ENCODE peak calls at places on chromosomes 4 and X, in four cellular contexts. One of them, this sample, is unnamed.

GRCh38 chr4:113586072-113586471 is 175.5 kb downstream of the CAMK2D start:
- DNase-seq in Peyer's patch: no peak
- DNase-seq in Caco-2: no peak
- DNase-seq in lower leg skin: no peak
- DNase-seq in this sample: no peak

GRCh38 chr4:128776794-128777216 is 32.7 kb upstream of the JADE1 start:
- DNase-seq in Peyer's patch: no peak
- DNase-seq in Caco-2: peak; percentile 40
- DNase-seq in lower leg skin: no peak
- DNase-seq in this sample: no peak

GRCh38 chrX:20500171-20500865 is 233.6 kb upstream of the RPS6KA3 start:
- DNase-seq in Peyer's patch: no peak
- DNase-seq in Caco-2: no peak
- DNase-seq in lower leg skin: no peak
- DNase-seq in this sample: no peak

GRCh38 chr4:32268949-32269348 is 1548.8 kb downstream of the PCDH7 start:
- DNase-seq in Peyer's patch: no peak
- DNase-seq in Caco-2: no peak
- DNase-seq in lower leg skin: no peak
- DNase-seq in this sample: no peak

GRCh38 chr4:56757821-56758400 is 63.6 kb downstream of the SPINK2 start:
- DNase-seq in Peyer's patch: peak; percentile 52
- DNase-seq in Caco-2: peak; percentile 86
- DNase-seq in lower leg skin: no peak
- DNase-seq in this sample: peak; percentile 80

GRCh38 chr4:146643812-146644401 is 5.2 kb downstream of the POU4F2 start:
- DNase-seq in Peyer's patch: no peak
- DNase-seq in Caco-2: no peak
- DNase-seq in lower leg skin: no peak
- DNase-seq in this sample: no peak

GRCh38 chr4:154872198-154872597 is 91.1 kb downstream of the RBM46 start:
- DNase-seq in Peyer's patch: no peak
- DNase-seq in Caco-2: no peak
- DNase-seq in lower leg skin: no peak
- DNase-seq in this sample: no peak

GRCh38 chr4:147580396-147580795 is 36.8 kb upstream of the TMEM184C start:
- DNase-seq in Peyer's patch: no peak
- DNase-seq in Caco-2: no peak
- DNase-seq in lower leg skin: no peak
- DNase-seq in this sample: no peak

GRCh38 chrX:103883533-103883932 is 51.5 kb upstream of the RAB9B start:
- DNase-seq in Peyer's patch: no peak
- DNase-seq in Caco-2: no peak
- DNase-seq in lower leg skin: no peak
- DNase-seq in this sample: no peak

GRCh38 chr4:90293320-90293719 is 166.1 kb downstream of the CCSER1 start:
- DNase-seq in Peyer's patch: no peak
- DNase-seq in Caco-2: no peak
- DNase-seq in lower leg skin: no peak
- DNase-seq in this sample: no peak

GRCh38 chr4:1337376-1337831 is 9.6 kb upstream of the UVSSA start:
- DNase-seq in Peyer's patch: peak; percentile 72
- DNase-seq in Caco-2: no peak
- DNase-seq in lower leg skin: no peak
- DNase-seq in this sample: no peak

GRCh38 chr4:183413562-183414200 is 30.8 kb upstream of the CDKN2AIP start:
- DNase-seq in Peyer's patch: no peak
- DNase-seq in Caco-2: no peak
- DNase-seq in lower leg skin: no peak
- DNase-seq in this sample: no peak

GRCh38 chr4:174156239-174156826 is 127.1 kb downstream of the FBXO8 start:
- DNase-seq in Peyer's patch: no peak
- DNase-seq in Caco-2: no peak
- DNase-seq in lower leg skin: no peak
- DNase-seq in this sample: peak; percentile 3

GRCh38 chr4:126888968-126889367 is 743.8 kb upstream of the INTU start:
- DNase-seq in Peyer's patch: no peak
- DNase-seq in Caco-2: no peak
- DNase-seq in lower leg skin: no peak
- DNase-seq in this sample: no peak

GRCh38 chr4:5524900-5525299 is 183.5 kb downstream of the EVC2 start:
- DNase-seq in Peyer's patch: no peak
- DNase-seq in Caco-2: no peak
- DNase-seq in lower leg skin: no peak
- DNase-seq in this sample: no peak

GRCh38 chrX:101449279-101449678 is 36.0 kb upstream of the ARMCX4 start:
- DNase-seq in Peyer's patch: no peak
- DNase-seq in Caco-2: no peak
- DNase-seq in lower leg skin: no peak
- DNase-seq in this sample: no peak

GRCh38 chr4:10461091-10461849 is 4.0 kb upstream of the ZNF518B start:
- DNase-seq in Peyer's patch: peak; percentile 76
- DNase-seq in Caco-2: no peak
- DNase-seq in lower leg skin: no peak
- DNase-seq in this sample: peak; percentile 88

GRCh38 chrX:110755611-110756010 is 40.0 kb downstream of the CHRDL1 start:
- DNase-seq in Peyer's patch: no peak
- DNase-seq in Caco-2: no peak
- DNase-seq in lower leg skin: no peak
- DNase-seq in this sample: no peak

GRCh38 chr4:168560184-168560834 is 63.5 kb downstream of the PALLD start:
- DNase-seq in Peyer's patch: no peak
- DNase-seq in Caco-2: no peak
- DNase-seq in lower leg skin: no peak
- DNase-seq in this sample: no peak

GRCh38 chrX:150253946-150254615 is 109.0 kb upstream of the MAMLD1 start:
- DNase-seq in Peyer's patch: no peak
- DNase-seq in Caco-2: no peak
- DNase-seq in lower leg skin: peak; percentile 78
- DNase-seq in this sample: no peak

GRCh38 chr4:169410839-169411770 is 140.3 kb upstream of the SH3RF1 start:
- DNase-seq in Peyer's patch: no peak
- DNase-seq in Caco-2: no peak
- DNase-seq in lower leg skin: no peak
- DNase-seq in this sample: peak; percentile 61

GRCh38 chrX:115582035-115582870 is 21.3 kb downstream of the PLS3 start:
- DNase-seq in Peyer's patch: no peak
- DNase-seq in Caco-2: no peak
- DNase-seq in lower leg skin: no peak
- DNase-seq in this sample: no peak

GRCh38 chrX:115266300-115266699 is 23.2 kb upstream of the LUZP4 start:
- DNase-seq in Peyer's patch: no peak
- DNase-seq in Caco-2: no peak
- DNase-seq in lower leg skin: no peak
- DNase-seq in this sample: no peak

GRCh38 chr4:11342401-11342800 is 86.3 kb downstream of the HS3ST1 start:
- DNase-seq in Peyer's patch: no peak
- DNase-seq in Caco-2: no peak
- DNase-seq in lower leg skin: no peak
- DNase-seq in this sample: no peak

GRCh38 chrX:69503835-69504625 is at the start of gene NALF2:
- DNase-seq in Peyer's patch: peak; percentile 57
- DNase-seq in Caco-2: peak; percentile 80
- DNase-seq in lower leg skin: no peak
- DNase-seq in this sample: peak; percentile 33
- H3K4me3 ChIP-seq in Peyer's patch: no peak within 1 kb of the TSS
- H3K4me3 ChIP-seq in Caco-2: peak within 1 kb of the TSS; percentile 63
- H3K4me3 ChIP-seq in lower leg skin: no peak within 1 kb of the TSS
- H3K4me3 ChIP-seq in this sample: no peak within 1 kb of the TSS

GRCh38 chr4:19486400-19486799 is 765.3 kb upstream of the SLIT2 start:
- DNase-seq in Peyer's patch: no peak
- DNase-seq in Caco-2: no peak
- DNase-seq in lower leg skin: no peak
- DNase-seq in this sample: no peak
- TF ChIP-seq CTCF in Peyer's patch: no peak
- TF ChIP-seq CTCF in Caco-2: no peak
- TF ChIP-seq CTCF in lower leg skin: no peak
- TF ChIP-seq CTCF in this sample: no peak

GRCh38 chr4:79626102-79626501 is 218.1 kb upstream of the GK2 start:
- DNase-seq in Peyer's patch: no peak
- DNase-seq in Caco-2: no peak
- DNase-seq in lower leg skin: no peak
- DNase-seq in this sample: no peak
- H3K4me3 ChIP-seq in Peyer's patch: no peak overlapping the region
- H3K4me3 ChIP-seq in Caco-2: no peak overlapping the region
- H3K4me3 ChIP-seq in lower leg skin: no peak overlapping the region
- H3K4me3 ChIP-seq in this sample: no peak overlapping the region

GRCh38 chr4:100736651-100737450 is 219.0 kb upstream of the EMCN start:
- DNase-seq in Peyer's patch: no peak
- DNase-seq in Caco-2: no peak
- DNase-seq in lower leg skin: no peak
- DNase-seq in this sample: peak; percentile 37

GRCh38 chr4:100746141-100746540 is 228.3 kb upstream of the EMCN start:
- DNase-seq in Peyer's patch: no peak
- DNase-seq in Caco-2: no peak
- DNase-seq in lower leg skin: no peak
- DNase-seq in this sample: no peak

GRCh38 chr4:100738388-100739165 is 220.8 kb upstream of the EMCN start:
- DNase-seq in Peyer's patch: no peak
- DNase-seq in Caco-2: no peak
- DNase-seq in lower leg skin: no peak
- DNase-seq in this sample: peak; percentile 20

DNA sequence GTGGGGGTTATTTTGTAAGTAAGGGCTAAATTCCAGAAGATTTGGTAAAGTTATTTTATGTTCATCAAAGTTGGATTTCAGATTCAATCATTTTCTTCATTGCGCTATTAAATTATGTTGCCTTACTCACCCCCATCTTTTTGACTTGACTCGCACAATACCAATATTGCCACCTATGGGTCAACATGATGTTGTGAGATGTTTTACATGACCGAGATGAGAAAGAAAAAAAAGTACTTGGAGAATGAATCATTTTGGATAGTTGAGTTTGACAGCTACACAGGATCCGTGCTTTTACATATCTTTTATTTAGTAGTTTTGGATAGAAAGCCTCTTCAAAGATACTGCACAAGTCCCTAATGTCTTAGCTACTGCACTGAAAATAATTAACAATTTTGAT is 224.2 kb upstream of the EMCN start:
- DNase-seq in Peyer's patch: no peak
- DNase-seq in Caco-2: no peak
- DNase-seq in lower leg skin: no peak
- DNase-seq in this sample: no peak
- TF ChIP-seq CTCF in Peyer's patch: no peak
- TF ChIP-seq CTCF in Caco-2: peak; percentile 30
- TF ChIP-seq CTCF in lower leg skin: no peak
- TF ChIP-seq CTCF in this sample: peak; percentile 45

DNA sequence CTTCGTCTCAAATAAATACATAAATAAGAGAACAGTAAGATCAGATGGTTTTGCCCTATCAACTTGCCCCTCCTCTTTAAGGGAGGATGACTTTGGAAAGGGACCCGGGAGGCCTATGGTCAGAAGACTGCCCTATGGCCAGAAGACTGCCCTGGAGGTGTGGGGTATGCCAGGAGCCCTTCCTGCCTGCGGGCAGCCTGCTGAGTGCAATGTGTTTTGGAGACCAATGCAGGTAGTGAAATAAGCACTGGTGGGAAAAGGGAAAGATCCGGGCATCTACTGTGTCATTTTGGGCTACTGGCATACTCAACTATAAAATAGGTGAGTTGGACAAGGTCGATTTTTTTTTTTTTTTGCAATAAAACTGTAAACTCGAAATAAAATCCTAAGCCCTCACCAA is 129.8 kb upstream of the SLC34A2 start:
- DNase-seq in Peyer's patch: no peak
- DNase-seq in Caco-2: no peak
- DNase-seq in lower leg skin: peak; percentile 54
- DNase-seq in this sample: no peak
- H3K4me3 ChIP-seq in Peyer's patch: no peak overlapping the region
- H3K4me3 ChIP-seq in Caco-2: no peak overlapping the region
- H3K4me3 ChIP-seq in lower leg skin: no peak overlapping the region
- H3K4me3 ChIP-seq in this sample: no peak overlapping the region

GRCh38 chr4:188147776-188148175 is 8.5 kb downstream of the TRIML1 start:
- DNase-seq in Peyer's patch: no peak
- DNase-seq in Caco-2: no peak
- DNase-seq in lower leg skin: peak; percentile 15
- DNase-seq in this sample: no peak
- TF ChIP-seq CTCF in Peyer's patch: no peak
- TF ChIP-seq CTCF in Caco-2: no peak
- TF ChIP-seq CTCF in lower leg skin: no peak
- TF ChIP-seq CTCF in this sample: no peak

DNA sequence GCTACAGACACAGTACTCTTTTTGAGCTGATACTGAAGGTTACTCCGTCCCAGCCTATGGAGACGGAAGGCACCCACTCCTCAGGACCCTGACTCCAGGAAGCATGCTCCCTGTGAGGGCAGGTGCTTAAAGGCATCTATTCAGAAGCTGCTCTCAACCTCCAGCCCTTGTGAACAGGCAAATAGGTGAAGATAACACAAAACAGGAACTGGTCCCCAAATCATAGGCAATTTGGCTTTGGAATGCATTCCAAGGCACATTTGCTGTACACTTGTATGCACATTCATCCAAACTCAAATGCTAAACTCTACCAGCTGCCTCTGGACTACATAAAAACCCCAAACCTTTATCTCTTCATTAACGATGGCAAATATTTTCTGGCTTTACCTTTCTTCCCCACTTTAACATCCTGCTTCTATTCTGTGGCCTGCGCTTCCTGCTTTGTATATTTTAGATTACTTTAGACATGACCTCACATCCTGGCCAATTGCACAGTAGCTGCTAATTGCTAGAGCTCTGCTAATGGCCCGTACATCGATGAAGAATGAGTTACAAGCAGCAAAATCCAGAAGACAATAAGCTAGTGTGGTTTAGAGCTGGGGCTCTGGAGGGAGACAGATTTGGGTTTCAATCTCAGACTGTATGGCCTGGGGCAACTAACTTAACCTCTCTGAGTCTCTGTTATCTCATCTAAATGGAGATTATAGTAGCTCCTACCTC is 3.2 kb downstream of the SEL1L3 start:
- DNase-seq in Peyer's patch: no peak
- DNase-seq in Caco-2: no peak
- DNase-seq in lower leg skin: no peak
- DNase-seq in this sample: no peak
- H3K4me3 ChIP-seq in Peyer's patch: no peak overlapping the region
- H3K4me3 ChIP-seq in Caco-2: no peak overlapping the region
- H3K4me3 ChIP-seq in lower leg skin: no peak overlapping the region
- H3K4me3 ChIP-seq in this sample: no peak overlapping the region

DNA sequence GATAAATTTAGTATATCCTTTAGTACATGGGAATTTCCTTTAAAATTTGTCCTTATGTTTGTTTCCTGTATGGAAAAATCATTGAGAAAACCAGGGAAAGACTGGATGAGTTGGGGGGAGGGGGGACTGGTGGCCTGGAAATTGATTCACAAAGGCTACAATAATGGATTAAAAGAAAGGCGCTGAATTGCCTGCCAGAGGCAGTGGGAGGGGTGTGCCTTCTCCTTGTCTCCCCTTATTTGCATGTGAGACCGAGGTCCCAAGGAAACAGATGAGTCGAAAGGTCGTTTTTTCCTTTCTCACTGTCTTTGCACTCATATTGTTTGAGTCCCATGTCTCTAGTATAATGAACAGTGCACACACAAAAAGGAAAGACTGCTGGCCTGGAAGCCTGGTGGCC is 86.5 kb upstream of the ZDHHC15 start:
- DNase-seq in Peyer's patch: no peak
- DNase-seq in Caco-2: no peak
- DNase-seq in lower leg skin: no peak
- DNase-seq in this sample: no peak
- TF ChIP-seq CTCF in Peyer's patch: no peak
- TF ChIP-seq CTCF in Caco-2: no peak
- TF ChIP-seq CTCF in lower leg skin: no peak
- TF ChIP-seq CTCF in this sample: no peak

GRCh38 chr4:190014771-190015537 is 12.1 kb downstream of the FRG2 start:
- DNase-seq in Peyer's patch: no peak
- DNase-seq in Caco-2: no peak
- DNase-seq in lower leg skin: peak; percentile 79
- DNase-seq in this sample: no peak
- H3K4me3 ChIP-seq in Peyer's patch: no peak overlapping the region
- H3K4me3 ChIP-seq in Caco-2: no peak overlapping the region
- H3K4me3 ChIP-seq in lower leg skin: no peak overlapping the region
- H3K4me3 ChIP-seq in this sample: no peak overlapping the region

This sample was measured in GM06990.